ENCODE peak calls at places on chromosomes 3 and 15, in four cellular contexts. P, B, L and U are unnamed samples.

GRCh38 chr15:80309769-80310384 is 57.9 kb upstream of the CTXND1 start:
- DNase-seq in P (no peak), L (no peak), B (peak; percentile 25), U (no peak)

GRCh38 chr3:130789678-130790340 is 43.2 kb upstream of the PIK3R4 start:
- DNase-seq in L (no peak), P (no peak), B (no peak), U (no peak)

GRCh38 chr3:188594137-188594536 is 440.2 kb downstream of the LPP start:
- DNase-seq in P (no peak), B (no peak), L (no peak), U (no peak)

GRCh38 chr3:122961146-122961545 is 66.4 kb downstream of the SEMA5B start:
- DNase-seq in P (no peak), B (no peak), L (no peak), U (no peak)

GRCh38 chr3:153443961-153444360 is 281.9 kb downstream of the RAP2B start:
- DNase-seq in B (no peak), P (no peak), L (no peak), U (no peak)

GRCh38 chr15:70956196-70956595 is 63.6 kb downstream of the LRRC49 start:
- DNase-seq in P (no peak), L (no peak), B (no peak), U (no peak)

GRCh38 chr3:113151475-113152031 is 59.8 kb upstream of the BOC start:
- DNase-seq in B (no peak), L (no peak), P (peak; percentile 86), U (no peak)

GRCh38 chr15:54772663-54773062 is 424.1 kb downstream of the RSL24D1 start:
- DNase-seq in B (no peak), P (no peak), L (no peak), U (no peak)